ENCODE peak calls at places on chromosomes 6 and 20, in six cellular contexts. F is heart right ventricle, G is psoas muscle, L is suprapubic skin, D is SK-N-SH, W is A549. I is an unnamed sample.

GRCh38 chr20:33370296-33370695 is 31.0 kb downstream of the CDK5RAP1 start:
- DNase-seq in L (no peak), W (no peak), G (no peak), F (no peak), D (no peak), I (no peak)

GRCh38 chr6:108653864-108654402 is 93.2 kb downstream of the FOXO3 start:
- DNase-seq in W (no peak), D (no peak), F (peak; percentile 61), G (peak; percentile 71), L (peak; percentile 76), I (no peak)

GRCh38 chr6:27687154-27688013 is 214.5 kb upstream of the ZNF184 start:
- DNase-seq in L (peak; percentile 75), D (peak; percentile 78), F (peak; percentile 34), G (peak; percentile 43), W (no peak), I (peak; percentile 75)

GRCh38 chr6:140052757-140053729 is 678.6 kb upstream of the CITED2 start:
- DNase-seq in D (no peak), W (no peak), F (no peak), L (no peak), G (no peak), I (no peak)

GRCh38 chr20:13546497-13547131 is 92.1 kb downstream of the TASP1 start:
- DNase-seq in D (peak; percentile 33), L (peak; percentile 85), W (peak; percentile 51), F (peak; percentile 48), G (peak; percentile 69), I (peak; percentile 73)

GRCh38 chr6:158660331-158660730 is 10.5 kb downstream of the SYTL3 start:
- DNase-seq in L (no peak), W (peak; percentile 54), D (peak; percentile 55), G (no peak), F (no peak), I (no peak)

GRCh38 chr20:37205130-37205529 is 25.8 kb upstream of the MROH8 start:
- DNase-seq in G (no peak), D (no peak), F (no peak), W (no peak), L (no peak), I (no peak)

GRCh38 chr6:41645007-41645618 is 6.8 kb downstream of the MDFI start:
- DNase-seq in F (no peak), L (peak; percentile 55), D (no peak), W (no peak), G (no peak), I (no peak)

GRCh38 chr20:56634735-56635422 is 5.8 kb downstream of the TFAP2C start:
- DNase-seq in L (no peak), D (no peak), G (no peak), W (no peak), F (no peak), I (no peak)

GRCh38 chr6:4864534-4864933 is 88.3 kb downstream of the CDYL start:
- DNase-seq in F (no peak), W (no peak), L (no peak), D (no peak), G (no peak), I (no peak)

GRCh38 chr6:119683022-119683421 is 333.5 kb upstream of the MAN1A1 start:
- DNase-seq in L (no peak), D (no peak), W (no peak), G (no peak), F (no peak), I (no peak)

GRCh38 chr20:23048283-23049200 is 930 bp downstream of the THBD start:
- DNase-seq in D (no peak), F (peak; percentile 50), W (peak; percentile 76), L (peak; percentile 75), G (peak; percentile 79), I (no peak)

GRCh38 chr6:117542493-117542892 is 59.8 kb downstream of the GOPC start:
- DNase-seq in F (no peak), W (no peak), L (no peak), G (no peak), D (no peak), I (no peak)

GRCh38 chr6:117547688-117548621 is 54.4 kb downstream of the GOPC start:
- DNase-seq in D (peak; percentile 80), L (peak; percentile 73), G (peak; percentile 78), W (no peak), F (peak; percentile 71), I (no peak)

GRCh38 chr6:117546674-117547073 is 55.6 kb downstream of the GOPC start:
- DNase-seq in G (no peak), F (no peak), D (no peak), W (no peak), L (no peak), I (no peak)

GRCh38 chr6:117545161-117545595 is 57.1 kb downstream of the GOPC start:
- DNase-seq in D (no peak), F (no peak), G (no peak), W (no peak), L (no peak), I (no peak)

GRCh38 chr6:117544725-117545124 is 57.6 kb downstream of the GOPC start:
- DNase-seq in D (no peak), W (no peak), L (no peak), F (no peak), G (no peak), I (no peak)
- H3K4me1 ChIP-seq in D (peaks cover 30% of the 10 kb centered on the region), W (peaks cover 90% of the 10 kb centered on the region), L (peaks cover 7% of the 10 kb centered on the region), F (peaks cover 13% of the 10 kb centered on the region), G (peaks cover 2% of the 10 kb centered on the region), I (no peaks in the 10 kb centered on the region)

GRCh38 chr6:75350156-75350555 is 65.6 kb upstream of the TMEM30A start:
- DNase-seq in F (no peak), D (no peak), L (no peak), G (no peak), W (no peak), I (no peak)
- H3K4me3 ChIP-seq in F (no peak overlapping the region), D (no peak overlapping the region), L (no peak overlapping the region), G (no peak overlapping the region), W (no peak overlapping the region), I (no peak overlapping the region)

DNA sequence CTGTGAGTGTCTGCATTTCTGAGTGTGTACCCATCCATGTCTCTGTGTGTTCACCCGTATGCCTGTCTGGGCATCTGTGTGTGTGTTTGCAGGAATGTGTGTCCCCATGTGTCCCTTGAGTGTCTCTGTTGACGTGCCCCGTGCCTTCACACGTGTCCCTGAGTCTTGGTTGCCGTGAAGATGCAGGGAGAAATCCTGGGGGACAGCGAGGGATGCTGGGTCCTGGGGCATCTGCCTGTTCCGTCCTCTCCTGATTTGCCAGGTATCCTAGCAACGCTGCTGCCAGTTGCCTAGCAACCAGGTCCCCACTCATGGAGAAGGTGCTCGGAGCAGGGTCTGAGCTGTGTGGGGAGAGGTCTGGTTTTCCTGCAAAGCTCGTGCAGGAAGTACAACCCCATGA is 6.0 kb upstream of the LKAAEAR1 start:
- DNase-seq in W (no peak), D (peak; percentile 83), L (no peak), G (no peak), F (no peak), I (no peak)
- H3K4me1 ChIP-seq in W (no peaks in the 10 kb centered on the region), D (no peaks in the 10 kb centered on the region), L (no peaks in the 10 kb centered on the region), G (no peaks in the 10 kb centered on the region), F (no peaks in the 10 kb centered on the region), I (no peaks in the 10 kb centered on the region)

GRCh38 chr6:44451803-44452690 is 64.5 kb downstream of the CDC5L start:
- DNase-seq in W (no peak), F (no peak), G (no peak), D (no peak), L (no peak), I (no peak)

GRCh38 chr6:44456070-44456965 is 68.8 kb downstream of the CDC5L start:
- DNase-seq in F (no peak), W (peak; percentile 43), D (peak; percentile 79), G (no peak), L (no peak), I (no peak)

GRCh38 chr6:44454198-44454597 is 66.7 kb downstream of the CDC5L start:
- DNase-seq in D (no peak), F (no peak), L (no peak), G (no peak), W (no peak), I (no peak)

GRCh38 chr6:44452725-44453124 is 65.2 kb downstream of the CDC5L start:
- DNase-seq in W (no peak), G (no peak), L (no peak), D (no peak), F (no peak), I (no peak)

GRCh38 chr6:44453146-44453545 is 65.6 kb downstream of the CDC5L start:
- DNase-seq in G (no peak), L (no peak), F (no peak), D (no peak), W (no peak), I (no peak)
- H3K4me3 ChIP-seq in G (no peak overlapping the region), L (no peak overlapping the region), F (no peak overlapping the region), D (no peak overlapping the region), W (no peak overlapping the region), I (no peak overlapping the region)

DNA sequence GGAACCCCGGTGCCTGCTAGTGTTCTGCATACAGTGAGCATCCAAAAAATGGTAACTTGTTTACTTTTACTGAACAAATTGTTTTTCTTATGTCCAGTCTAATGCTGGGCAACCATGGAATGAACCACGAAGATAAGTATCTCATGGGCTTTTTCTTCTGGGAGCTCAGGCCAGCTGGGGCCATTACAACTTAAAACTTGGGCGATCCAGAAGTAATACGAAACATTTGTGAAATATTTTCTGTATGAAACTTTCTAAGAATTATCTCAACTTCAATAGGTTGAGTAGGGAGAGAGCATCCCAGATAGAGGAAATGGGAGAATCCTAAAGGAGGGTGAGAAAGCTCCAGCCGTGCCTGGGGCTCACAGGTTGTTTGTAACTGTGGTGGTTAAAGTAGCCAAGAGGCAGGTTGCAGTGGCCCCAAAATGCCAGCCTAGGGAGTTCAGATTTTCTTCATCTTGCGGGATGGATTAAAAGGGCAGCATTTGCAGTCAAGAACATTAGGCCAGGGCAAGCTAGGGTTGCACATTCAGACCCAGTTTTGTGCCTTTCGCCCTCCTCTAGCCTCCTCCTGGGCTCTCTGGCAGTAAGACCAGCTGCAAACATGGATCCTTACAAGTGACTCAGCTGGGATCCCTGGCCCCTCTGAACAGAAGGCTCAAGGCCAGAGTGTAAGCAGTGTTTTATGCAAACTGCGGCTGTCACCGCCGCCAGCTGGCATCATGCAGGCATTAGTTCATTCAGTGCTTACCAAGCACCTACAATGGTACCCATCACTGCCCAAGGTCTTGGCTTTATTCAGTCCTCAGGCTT is 41.5 kb downstream of the ELMO2 start:
- DNase-seq in F (no peak), L (no peak), D (no peak), W (no peak), G (no peak), I (no peak)
- H3K4me1 ChIP-seq in F (peaks cover 42% of the 10 kb centered on the region), L (peaks cover 54% of the 10 kb centered on the region), D (no peaks in the 10 kb centered on the region), W (peaks cover 14% of the 10 kb centered on the region), G (peaks cover 34% of the 10 kb centered on the region), I (peaks cover 13% of the 10 kb centered on the region)

GRCh38 chr6:100464910-100465700 is at the start of gene SIM1:
- DNase-seq in D (peak; percentile 92), G (peak; percentile 62), W (no peak), L (peak; percentile 78), F (no peak), I (peak; percentile 36)
- H3K4me3 ChIP-seq in D (peak within 1 kb of the TSS; percentile 35), G (peak within 1 kb of the TSS; percentile 84), W (no peak within 1 kb of the TSS), L (peak within 1 kb of the TSS; percentile 46), F (peak within 1 kb of the TSS; percentile 33), I (peak within 1 kb of the TSS; percentile 63)

DNA sequence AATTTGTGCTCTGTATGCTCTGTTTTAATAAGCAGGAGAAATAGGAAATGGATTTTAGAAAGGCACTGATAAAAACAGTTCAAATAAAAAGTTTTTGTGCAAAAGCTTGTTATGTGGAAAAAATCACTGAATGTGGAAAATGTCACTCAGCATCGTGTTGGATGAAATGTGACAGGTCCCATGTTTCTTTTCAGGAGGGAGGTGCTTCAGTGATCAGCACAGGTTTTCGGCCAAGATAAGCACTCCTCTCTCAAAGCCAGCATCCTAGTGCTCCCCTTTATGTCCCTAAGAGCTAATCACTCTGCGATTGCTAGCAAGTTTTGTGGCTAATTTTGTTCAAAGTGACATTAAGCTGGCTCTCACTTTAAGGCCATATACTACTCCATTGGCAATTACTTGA is 12.0 kb downstream of the UBE3D start:
- DNase-seq in W (no peak), L (no peak), D (peak; percentile 37), F (no peak), G (no peak), I (no peak)
- H3K4me1 ChIP-seq in W (no peaks in the 10 kb centered on the region), L (no peaks in the 10 kb centered on the region), D (peaks cover 8% of the 10 kb centered on the region), F (peaks cover 3% of the 10 kb centered on the region), G (peaks cover 17% of the 10 kb centered on the region), I (no peaks in the 10 kb centered on the region)

GRCh38 chr6:164337024-164337924 is 922.8 kb downstream of the QKI start:
- DNase-seq in F (no peak), L (no peak), W (no peak), G (no peak), D (no peak), I (no peak)
- H3K4me3 ChIP-seq in F (no peak overlapping the region), L (no peak overlapping the region), W (no peak overlapping the region), G (no peak overlapping the region), D (no peak overlapping the region), I (no peak overlapping the region)

I was measured in breast epithelium.